ENCODE peak calls at places on chromosomes 13 and 19, in six cellular contexts. One of them, this sample, is unnamed. For H3K4me1 and H4K20me1, the result is how much of the 10 kb centered on the place peaks cover.

GRCh38 chr13:35818577-35819165 is 312.5 kb downstream of the DCLK1 start:
- DNase-seq in fibroblast of lung: peak
- DNase-seq in HCT116: peak
- DNase-seq in Karpas-422: peak
- DNase-seq in H9: no peak
- DNase-seq in DND-41: no peak
- DNase-seq in this sample: peak

GRCh38 chr19:7138402-7138801 is 68.9 kb downstream of the ZNF557 start:
- DNase-seq in fibroblast of lung: no peak
- DNase-seq in HCT116: no peak
- DNase-seq in Karpas-422: no peak
- DNase-seq in H9: no peak
- DNase-seq in DND-41: no peak
- DNase-seq in this sample: no peak

GRCh38 chr13:52459668-52460067 is 4.4 kb downstream of the CKAP2 start:
- DNase-seq in fibroblast of lung: peak
- DNase-seq in HCT116: no peak
- DNase-seq in Karpas-422: no peak
- DNase-seq in H9: no peak
- DNase-seq in DND-41: no peak
- DNase-seq in this sample: no peak

GRCh38 chr13:21583496-21583895 is 20.5 kb downstream of the MICU2 start:
- DNase-seq in fibroblast of lung: peak
- DNase-seq in HCT116: no peak
- DNase-seq in Karpas-422: no peak
- DNase-seq in H9: peak
- DNase-seq in DND-41: no peak
- DNase-seq in this sample: peak

GRCh38 chr19:10891360-10892108 is 20.2 kb downstream of the CARM1 start:
- DNase-seq in fibroblast of lung: peak
- DNase-seq in HCT116: no peak
- DNase-seq in Karpas-422: no peak
- DNase-seq in H9: peak
- DNase-seq in DND-41: no peak
- DNase-seq in this sample: no peak

GRCh38 chr19:23515551-23515950 is 120.3 kb upstream of the ZNF91 start:
- DNase-seq in fibroblast of lung: no peak
- DNase-seq in HCT116: no peak
- DNase-seq in Karpas-422: no peak
- DNase-seq in H9: no peak
- DNase-seq in DND-41: no peak
- DNase-seq in this sample: no peak

GRCh38 chr13:48615017-48615416 is 38.7 kb upstream of the CYSLTR2 start:
- DNase-seq in fibroblast of lung: no peak
- DNase-seq in HCT116: no peak
- DNase-seq in Karpas-422: no peak
- DNase-seq in H9: no peak
- DNase-seq in DND-41: no peak
- DNase-seq in this sample: no peak

GRCh38 chr13:111407381-111408131 is 87.1 kb downstream of the TEX29 start:
- DNase-seq in fibroblast of lung: no peak
- DNase-seq in HCT116: no peak
- DNase-seq in Karpas-422: peak
- DNase-seq in H9: no peak
- DNase-seq in DND-41: no peak
- DNase-seq in this sample: no peak

GRCh38 chr13:59677966-59678814 is 485.5 kb downstream of the DIAPH3 start:
- DNase-seq in fibroblast of lung: peak
- DNase-seq in HCT116: peak
- DNase-seq in Karpas-422: peak
- DNase-seq in H9: no peak
- DNase-seq in DND-41: no peak
- DNase-seq in this sample: peak

GRCh38 chr13:31945202-31945978 is 86.2 kb upstream of the FRY start:
- DNase-seq in fibroblast of lung: peak
- DNase-seq in HCT116: no peak
- DNase-seq in Karpas-422: no peak
- DNase-seq in H9: peak
- DNase-seq in DND-41: no peak
- DNase-seq in this sample: peak

GRCh38 chr19:5961969-5962945 is 15.7 kb downstream of the RANBP3 start:
- DNase-seq in fibroblast of lung: peak
- DNase-seq in HCT116: no peak
- DNase-seq in Karpas-422: no peak
- DNase-seq in H9: no peak
- DNase-seq in DND-41: peak
- DNase-seq in this sample: no peak
- H3K9ac ChIP-seq in fibroblast of lung: peak
- H3K9ac ChIP-seq in HCT116: no peak
- H3K9ac ChIP-seq in Karpas-422: no peak
- H3K9ac ChIP-seq in H9: no peak
- H3K9ac ChIP-seq in DND-41: peak
- H3K9ac ChIP-seq in this sample: no peak

DNA sequence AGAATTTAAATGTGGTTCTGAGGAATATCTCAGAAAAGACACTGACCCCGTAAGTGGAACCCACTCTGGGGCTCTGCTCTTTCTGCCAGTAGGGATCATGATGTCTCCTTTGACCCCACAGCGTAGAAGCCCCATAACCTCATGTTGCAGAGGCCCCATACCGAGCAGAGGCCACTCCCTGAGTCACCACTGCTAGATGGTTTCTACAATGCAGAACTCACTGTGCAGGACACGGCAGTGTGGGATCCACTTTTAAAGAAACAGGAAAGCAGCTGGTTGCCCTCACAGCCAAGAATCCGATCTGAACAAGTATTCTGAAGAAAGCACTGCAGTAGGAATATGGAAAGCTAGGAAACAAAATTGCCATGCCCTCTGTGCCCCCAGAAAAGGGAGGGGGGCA is 4.2 kb downstream of the SLC7A1 start:
- DNase-seq in fibroblast of lung: peak
- DNase-seq in HCT116: no peak
- DNase-seq in Karpas-422: no peak
- DNase-seq in H9: no peak
- DNase-seq in DND-41: no peak
- DNase-seq in this sample: no peak
- H3K4me1 ChIP-seq in fibroblast of lung: under half
- H3K4me1 ChIP-seq in HCT116: under half
- H3K4me1 ChIP-seq in Karpas-422: under half
- H3K4me1 ChIP-seq in H9: under half
- H3K4me1 ChIP-seq in DND-41: half or more
- H3K4me1 ChIP-seq in this sample: under half

GRCh38 chr19:53801257-53801656 is 22.9 kb downstream of the NLRP12 start:
- DNase-seq in fibroblast of lung: no peak
- DNase-seq in HCT116: no peak
- DNase-seq in Karpas-422: no peak
- DNase-seq in H9: no peak
- DNase-seq in DND-41: no peak
- DNase-seq in this sample: no peak
- H4K20me1 ChIP-seq in fibroblast of lung: under half
- H4K20me1 ChIP-seq in HCT116: under half
- H4K20me1 ChIP-seq in Karpas-422: under half
- H4K20me1 ChIP-seq in H9: under half
- H4K20me1 ChIP-seq in DND-41: under half
- H4K20me1 ChIP-seq in this sample: under half

GRCh38 chr19:18651300-18651699 is 14.5 kb downstream of the KLHL26 start:
- DNase-seq in fibroblast of lung: no peak
- DNase-seq in HCT116: no peak
- DNase-seq in Karpas-422: no peak
- DNase-seq in H9: no peak
- DNase-seq in DND-41: no peak
- DNase-seq in this sample: no peak
- H3K9ac ChIP-seq in fibroblast of lung: peak
- H3K9ac ChIP-seq in HCT116: no peak
- H3K9ac ChIP-seq in Karpas-422: no peak
- H3K9ac ChIP-seq in H9: no peak
- H3K9ac ChIP-seq in DND-41: no peak
- H3K9ac ChIP-seq in this sample: no peak

GRCh38 chr13:41499452-41499851 is 42.1 kb downstream of the RGCC start:
- DNase-seq in fibroblast of lung: no peak
- DNase-seq in HCT116: no peak
- DNase-seq in Karpas-422: no peak
- DNase-seq in H9: no peak
- DNase-seq in DND-41: no peak
- DNase-seq in this sample: no peak
- H3K4me1 ChIP-seq in fibroblast of lung: under half
- H3K4me1 ChIP-seq in HCT116: under half
- H3K4me1 ChIP-seq in Karpas-422: half or more
- H3K4me1 ChIP-seq in H9: under half
- H3K4me1 ChIP-seq in DND-41: under half
- H3K4me1 ChIP-seq in this sample: under half

DNA sequence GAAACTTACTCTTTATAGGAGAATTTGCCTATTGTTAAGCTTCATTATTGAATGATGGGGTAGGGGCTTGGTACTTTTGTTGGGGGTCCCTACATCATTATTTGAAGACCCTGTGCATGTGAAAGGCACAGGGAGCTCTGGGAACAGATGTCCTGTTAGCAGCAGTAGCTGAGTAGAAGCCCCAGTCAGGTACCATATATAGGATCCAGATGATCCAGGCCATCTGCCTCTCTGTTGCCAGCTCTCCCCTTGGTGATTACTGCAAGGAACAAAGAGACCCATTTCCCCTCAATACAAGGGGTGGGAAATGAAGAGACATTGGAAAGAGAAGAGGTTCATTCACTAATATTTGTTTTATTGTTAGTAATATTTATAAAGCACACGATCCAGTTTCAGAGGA is 4.4 kb upstream of the MTMR6 start:
- DNase-seq in fibroblast of lung: no peak
- DNase-seq in HCT116: no peak
- DNase-seq in Karpas-422: no peak
- DNase-seq in H9: no peak
- DNase-seq in DND-41: no peak
- DNase-seq in this sample: no peak
- H4K20me1 ChIP-seq in fibroblast of lung: under half
- H4K20me1 ChIP-seq in HCT116: under half
- H4K20me1 ChIP-seq in Karpas-422: under half
- H4K20me1 ChIP-seq in H9: under half
- H4K20me1 ChIP-seq in DND-41: under half
- H4K20me1 ChIP-seq in this sample: under half

GRCh38 chr19:57599761-57600383 is at the start of gene ZNF530:
- DNase-seq in fibroblast of lung: peak
- DNase-seq in HCT116: peak
- DNase-seq in Karpas-422: peak
- DNase-seq in H9: peak
- DNase-seq in DND-41: peak
- DNase-seq in this sample: peak
- H3K9ac ChIP-seq in fibroblast of lung: peak
- H3K9ac ChIP-seq in HCT116: peak
- H3K9ac ChIP-seq in Karpas-422: peak
- H3K9ac ChIP-seq in H9: peak
- H3K9ac ChIP-seq in DND-41: peak
- H3K9ac ChIP-seq in this sample: peak

DNA sequence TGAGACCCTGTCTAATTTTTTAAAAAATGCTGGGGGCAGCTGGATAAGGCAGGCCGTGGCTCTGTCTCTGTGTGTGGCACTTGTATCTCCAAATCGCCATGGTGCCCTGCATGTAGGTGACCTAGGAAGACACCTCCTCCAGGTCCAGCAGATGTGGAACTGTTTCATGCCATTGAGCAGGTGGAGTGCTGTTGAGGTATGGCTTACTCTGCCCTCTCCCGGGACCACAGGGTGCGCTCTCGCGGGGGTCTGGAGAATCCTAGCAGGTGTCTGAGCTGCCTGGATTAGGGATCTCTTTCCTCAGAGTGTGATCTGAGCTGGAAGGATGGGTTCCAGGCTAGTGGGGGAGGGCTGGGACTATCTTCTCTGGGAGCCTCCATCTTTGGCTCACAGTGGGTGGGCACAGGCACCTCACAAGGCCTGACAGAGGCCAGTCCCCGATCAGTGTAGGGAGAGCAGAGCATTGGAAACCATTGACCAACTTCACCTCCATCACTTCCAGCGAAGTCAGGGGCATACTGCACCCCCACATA is 67.7 kb upstream of the TM9SF2 start:
- DNase-seq in fibroblast of lung: no peak
- DNase-seq in HCT116: no peak
- DNase-seq in Karpas-422: no peak
- DNase-seq in H9: no peak
- DNase-seq in DND-41: no peak
- DNase-seq in this sample: no peak
- H3K4me1 ChIP-seq in fibroblast of lung: under half
- H3K4me1 ChIP-seq in HCT116: under half
- H3K4me1 ChIP-seq in Karpas-422: under half
- H3K4me1 ChIP-seq in H9: under half
- H3K4me1 ChIP-seq in DND-41: under half
- H3K4me1 ChIP-seq in this sample: under half

GRCh38 chr19:1164684-1165531 is 9.2 kb downstream of the SBNO2 start:
- DNase-seq in fibroblast of lung: no peak
- DNase-seq in HCT116: no peak
- DNase-seq in Karpas-422: no peak
- DNase-seq in H9: no peak
- DNase-seq in DND-41: no peak
- DNase-seq in this sample: no peak
- H4K20me1 ChIP-seq in fibroblast of lung: under half
- H4K20me1 ChIP-seq in HCT116: under half
- H4K20me1 ChIP-seq in Karpas-422: under half
- H4K20me1 ChIP-seq in H9: under half
- H4K20me1 ChIP-seq in DND-41: half or more
- H4K20me1 ChIP-seq in this sample: under half

DNA sequence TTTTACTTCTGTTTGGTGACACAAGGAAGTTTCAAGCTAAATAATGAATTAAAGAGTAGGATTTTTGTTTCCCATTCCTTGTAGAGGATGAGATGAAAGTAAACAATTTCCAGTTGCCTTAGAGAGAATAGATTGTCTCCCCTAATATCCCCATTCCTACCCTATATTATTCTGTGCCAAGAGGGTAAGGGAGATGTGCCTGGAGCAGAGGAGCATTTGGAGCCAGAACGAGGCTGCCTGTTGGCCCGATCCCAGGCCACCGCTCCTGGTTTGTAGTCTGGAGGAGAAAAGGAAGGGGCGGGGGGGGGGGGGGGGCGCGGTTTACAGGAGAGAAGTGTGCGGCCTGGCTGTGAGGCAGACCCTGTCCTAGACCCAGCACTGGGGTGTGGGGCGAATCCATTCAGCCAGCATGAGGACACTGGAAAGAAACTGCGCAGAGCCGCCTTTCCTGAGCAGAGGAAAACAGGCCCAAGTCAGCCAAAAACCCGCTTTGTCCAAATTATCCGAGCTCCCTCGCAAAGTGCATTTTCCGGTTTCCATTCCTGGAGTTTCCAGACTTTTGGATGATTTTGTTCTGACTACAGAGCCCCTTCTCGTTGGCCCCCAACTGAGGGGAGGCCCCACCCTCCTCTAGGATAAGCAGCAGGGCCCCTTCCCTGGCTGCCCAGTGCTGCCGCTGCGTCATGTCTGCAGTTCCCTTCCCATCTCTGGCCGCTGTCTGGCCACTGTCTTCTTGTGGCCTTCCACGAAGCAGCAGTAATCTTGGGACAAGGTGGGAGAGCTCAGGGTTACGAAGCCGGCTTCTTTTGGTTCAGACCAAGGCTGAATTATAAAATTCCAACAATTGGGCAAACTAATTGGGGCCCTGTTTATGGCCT is 23.0 kb downstream of the NFIX start:
- DNase-seq in fibroblast of lung: peak
- DNase-seq in HCT116: no peak
- DNase-seq in Karpas-422: no peak
- DNase-seq in H9: peak
- DNase-seq in DND-41: no peak
- DNase-seq in this sample: peak
- H3K9ac ChIP-seq in fibroblast of lung: peak
- H3K9ac ChIP-seq in HCT116: no peak
- H3K9ac ChIP-seq in Karpas-422: no peak
- H3K9ac ChIP-seq in H9: no peak
- H3K9ac ChIP-seq in DND-41: no peak
- H3K9ac ChIP-seq in this sample: no peak

This sample was measured in neural progenitor cell.